ENCODE peak calls at places on chromosomes 7 and 10, in seven cellular contexts. G, O, C, R, I, P and Y are unnamed samples.

GRCh38 chr10:63313066-63313465 is 152.7 kb downstream of the JMJD1C start:
- DNase-seq in R (no peak), I (no peak), O (no peak), C (no peak), G (no peak), P (no peak), Y (no peak)

GRCh38 chr7:28183627-28184026 is 3.0 kb upstream of the JAZF1 start:
- DNase-seq in G (no peak), P (no peak), O (peak; percentile 65), I (no peak), R (no peak), C (no peak), Y (no peak)

GRCh38 chr7:111229951-111230350 is 139.0 kb downstream of the LRRN3 start:
- DNase-seq in O (no peak), R (no peak), P (no peak), G (no peak), C (no peak), I (no peak), Y (no peak)

GRCh38 chr7:36137258-36137657 is 15.8 kb upstream of the EEPD1 start:
- DNase-seq in G (no peak), O (no peak), P (no peak), C (peak; percentile 42), I (no peak), R (no peak), Y (no peak)

GRCh38 chr10:101136007-101136707 is 5.1 kb downstream of the TLX1 start:
- DNase-seq in I (no peak), C (no peak), R (no peak), P (no peak), G (no peak), O (no peak), Y (no peak)

GRCh38 chr7:108266489-108266888 is 136.3 kb upstream of the LAMB4 start:
- DNase-seq in P (no peak), G (no peak), O (no peak), I (no peak), R (no peak), C (no peak), Y (no peak)

GRCh38 chr10:124354411-124355382 is 64.0 kb downstream of the OAT start:
- DNase-seq in P (peak; percentile 92), O (peak; percentile 65), I (peak; percentile 37), C (no peak), G (peak; percentile 27), R (peak; percentile 16), Y (peak; percentile 75)

GRCh38 chr7:133854739-133855138 is 272.4 kb upstream of the LRGUK start:
- DNase-seq in C (no peak), G (peak; percentile 53), R (no peak), I (no peak), P (peak; percentile 74), O (peak; percentile 75), Y (no peak)

GRCh38 chr10:99667108-99667751 is 7.9 kb downstream of the ENTPD7 start:
- DNase-seq in P (peak; percentile 21), I (no peak), G (no peak), C (no peak), O (peak; percentile 57), R (no peak), Y (no peak)

GRCh38 chr7:151351027-151351426 is 9.4 kb downstream of the NUB1 start:
- DNase-seq in R (no peak), G (peak; percentile 64), O (no peak), I (no peak), P (no peak), C (peak; percentile 55), Y (no peak)

GRCh38 chr10:46028584-46029570 is 1.5 kb downstream of the NCOA4 start:
- DNase-seq in C (no peak), P (peak; percentile 78), I (no peak), R (no peak), O (peak; percentile 82), G (peak; percentile 77), Y (no peak)

GRCh38 chr10:31390804-31391203 is 71.8 kb downstream of the ZEB1 start:
- DNase-seq in P (no peak), G (no peak), O (no peak), I (no peak), C (no peak), R (no peak), Y (no peak)

GRCh38 chr10:124306922-124307371 is 111.8 kb downstream of the OAT start:
- DNase-seq in I (no peak), O (no peak), R (no peak), G (no peak), P (no peak), C (no peak), Y (no peak)

GRCh38 chr10:80165173-80165572 is 32.6 kb downstream of the PLAC9 start:
- DNase-seq in R (no peak), I (no peak), G (no peak), C (no peak), O (peak; percentile 54), P (peak; percentile 76), Y (no peak)

GRCh38 chr10:80168679-80169380 is 36.3 kb downstream of the PLAC9 start:
- DNase-seq in P (no peak), I (no peak), G (peak; percentile 41), C (no peak), O (no peak), R (no peak), Y (no peak)

GRCh38 chr10:80168111-80168511 is 35.6 kb downstream of the PLAC9 start:
- DNase-seq in R (peak; percentile 78), I (no peak), P (no peak), G (no peak), O (no peak), C (peak; percentile 95), Y (peak; percentile 56)

GRCh38 chr10:80166581-80167470 is 34.3 kb downstream of the PLAC9 start:
- DNase-seq in R (no peak), C (no peak), P (no peak), I (no peak), O (no peak), G (no peak), Y (no peak)

GRCh38 chr10:80167471-80167870 is 34.9 kb downstream of the PLAC9 start:
- DNase-seq in I (no peak), P (no peak), C (no peak), O (no peak), R (no peak), G (no peak), Y (no peak)
- H3K27ac ChIP-seq in I (peak overlapping the region; percentile 64), P (peak overlapping the region; percentile 39), C (peak overlapping the region; percentile 83), O (peak overlapping the region; percentile 32), R (peak overlapping the region; percentile 71), G (no peak overlapping the region), Y (peak overlapping the region; percentile 79)

GRCh38 chr7:105760549-105761447 is 115.6 kb downstream of the ATXN7L1 start:
- DNase-seq in I (no peak), G (no peak), R (no peak), P (peak; percentile 35), O (peak; percentile 44), C (no peak), Y (no peak)
- TF ChIP-seq CTCF in I (no peak), G (no peak), R (no peak), P (no peak), O (no peak), C (no peak), Y (no peak)

DNA sequence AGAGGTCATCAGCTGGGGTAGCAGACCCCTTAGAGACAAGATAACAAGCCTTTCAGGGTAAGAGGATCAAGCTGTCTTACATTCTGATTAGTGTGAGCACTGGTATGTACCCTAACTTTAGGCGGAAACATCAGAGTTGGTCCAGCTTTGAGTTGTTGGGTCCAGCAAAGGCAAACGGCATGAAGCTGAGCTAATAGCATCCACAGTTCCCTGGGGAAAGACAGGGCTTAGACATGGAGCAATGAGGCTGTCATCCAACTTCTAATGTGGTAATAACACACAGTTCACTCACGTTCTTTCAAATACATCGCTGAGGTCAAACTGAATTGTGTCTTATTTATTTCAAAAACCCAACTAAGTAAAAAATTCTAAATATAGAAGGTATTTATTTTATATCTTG is 32.6 kb downstream of the ARHGAP21 start:
- DNase-seq in P (peak; percentile 68), C (no peak), I (no peak), R (peak; percentile 44), O (peak; percentile 73), G (no peak), Y (no peak)
- H3K27ac ChIP-seq in P (no peak overlapping the region), C (no peak overlapping the region), I (no peak overlapping the region), R (peak overlapping the region; percentile 27), O (no peak overlapping the region), G (no peak overlapping the region), Y (peak overlapping the region; percentile 13)

GRCh38 chr7:107194051-107194450 is 25.2 kb downstream of the HBP1 start:
- DNase-seq in P (no peak), O (no peak), I (no peak), R (no peak), G (no peak), C (no peak), Y (no peak)
- TF ChIP-seq CTCF in P (peak; percentile 6), O (no peak), I (no peak), R (no peak), G (no peak), C (no peak), Y (no peak)